ENCODE peak calls at places on chromosomes 3 and 15, in five cellular contexts. L is thoracic aorta, S is ascending aorta, N is WTC11, Y is brain microvascular endothelial cell. V is an unnamed sample.

GRCh38 chr3:8712045-8712870 is 21.3 kb upstream of the CAV3 start:
- DNase-seq in L (no peak), S (no peak), N (no peak), Y (no peak), V (no peak)

GRCh38 chr3:64489361-64490044 is 198.3 kb downstream of the ADAMTS9 start:
- DNase-seq in L (no peak), S (no peak), N (peak; percentile 88), Y (no peak), V (no peak)

GRCh38 chr3:188174309-188175044 is 20.5 kb downstream of the LPP start:
- DNase-seq in L (no peak), S (peak; percentile 43), N (no peak), Y (no peak), V (no peak)

GRCh38 chr15:66187271-66187670 is 66.3 kb downstream of the MEGF11 start:
- DNase-seq in L (no peak), S (no peak), N (no peak), Y (no peak), V (no peak)

GRCh38 chr3:173058229-173058628 is 82.8 kb downstream of the SPATA16 start:
- DNase-seq in L (no peak), S (no peak), N (no peak), Y (no peak), V (no peak)

GRCh38 chr3:4993276-4994143 is 14.3 kb downstream of the BHLHE40 start:
- DNase-seq in L (no peak), S (no peak), N (no peak), Y (no peak), V (peak; percentile 24)

GRCh38 chr15:91268510-91268909 is 168.5 kb downstream of the SV2B start:
- DNase-seq in L (no peak), S (no peak), N (peak; percentile 64), Y (no peak), V (no peak)

GRCh38 chr3:19347701-19348100 is 199.4 kb downstream of the KCNH8 start:
- DNase-seq in L (no peak), S (no peak), N (no peak), Y (no peak), V (no peak)

GRCh38 chr3:145243875-145244274 is 917.1 kb downstream of the PLOD2 start:
- DNase-seq in L (no peak), S (no peak), N (no peak), Y (peak; percentile 89), V (no peak)

GRCh38 chr3:182284793-182285192 is 508.5 kb upstream of the ATP11B start:
- DNase-seq in L (no peak), S (no peak), N (peak; percentile 58), Y (no peak), V (no peak)

GRCh38 chr3:143158549-143158988 is 39.0 kb downstream of the CHST2 start:
- DNase-seq in L (no peak), S (no peak), N (no peak), Y (no peak), V (no peak)

GRCh38 chr15:63601026-63601726 is 4.0 kb downstream of the FBXL22 start:
- DNase-seq in L (no peak), S (peak; percentile 75), N (peak; percentile 36), Y (peak; percentile 22), V (no peak)

GRCh38 chr3:42063886-42064285 is 27.3 kb upstream of the TRAK1 start:
- DNase-seq in L (no peak), S (no peak), N (no peak), Y (peak; percentile 86), V (peak; percentile 72)

GRCh38 chr3:40452057-40452456 is 5.1 kb upstream of the RPL14 start:
- DNase-seq in L (no peak), S (no peak), N (no peak), Y (no peak), V (no peak)

GRCh38 chr3:126343675-126344074 is 13.5 kb downstream of the KLF15 start:
- DNase-seq in L (no peak), S (no peak), N (peak; percentile 9), Y (no peak), V (peak; percentile 41)

GRCh38 chr3:46214751-46215352 is 6.7 kb upstream of the CCR1 start:
- DNase-seq in L (no peak), S (no peak), N (peak; percentile 63), Y (no peak), V (no peak)

GRCh38 chr15:68843425-68844311 is 23.0 kb upstream of the ANP32A start:
- DNase-seq in L (no peak), S (no peak), N (peak; percentile 65), Y (peak; percentile 1), V (no peak)

GRCh38 chr3:101037613-101038012 is 44.4 kb upstream of the ABI3BP start:
- DNase-seq in L (no peak), S (no peak), N (no peak), Y (no peak), V (no peak)

GRCh38 chr15:70248116-70249025 is 150.7 kb upstream of the TLE3 start:
- DNase-seq in L (no peak), S (no peak), N (peak; percentile 60), Y (no peak), V (peak; percentile 38)

GRCh38 chr3:108004647-108005046 is 86.2 kb downstream of the CD47 start:
- DNase-seq in L (no peak), S (no peak), N (no peak), Y (no peak), V (no peak)

GRCh38 chr3:12999147-13000140 is 73.8 kb downstream of the IQSEC1 start:
- DNase-seq in L (peak; percentile 62), S (peak; percentile 87), N (no peak), Y (no peak), V (peak; percentile 94)

GRCh38 chr15:79432345-79433311 is 492 bp downstream of the MINAR1 start:
- DNase-seq in L (no peak), S (no peak), N (peak; percentile 66), Y (no peak), V (no peak)

GRCh38 chr3:74624301-74624700 is 9.8 kb upstream of the CNTN3 start:
- DNase-seq in L (no peak), S (no peak), N (no peak), Y (no peak), V (no peak)

GRCh38 chr3:144989756-144990155 is 1018.1 kb downstream of the DIPK2A start:
- DNase-seq in L (no peak), S (no peak), N (no peak), Y (no peak), V (no peak)

DNA sequence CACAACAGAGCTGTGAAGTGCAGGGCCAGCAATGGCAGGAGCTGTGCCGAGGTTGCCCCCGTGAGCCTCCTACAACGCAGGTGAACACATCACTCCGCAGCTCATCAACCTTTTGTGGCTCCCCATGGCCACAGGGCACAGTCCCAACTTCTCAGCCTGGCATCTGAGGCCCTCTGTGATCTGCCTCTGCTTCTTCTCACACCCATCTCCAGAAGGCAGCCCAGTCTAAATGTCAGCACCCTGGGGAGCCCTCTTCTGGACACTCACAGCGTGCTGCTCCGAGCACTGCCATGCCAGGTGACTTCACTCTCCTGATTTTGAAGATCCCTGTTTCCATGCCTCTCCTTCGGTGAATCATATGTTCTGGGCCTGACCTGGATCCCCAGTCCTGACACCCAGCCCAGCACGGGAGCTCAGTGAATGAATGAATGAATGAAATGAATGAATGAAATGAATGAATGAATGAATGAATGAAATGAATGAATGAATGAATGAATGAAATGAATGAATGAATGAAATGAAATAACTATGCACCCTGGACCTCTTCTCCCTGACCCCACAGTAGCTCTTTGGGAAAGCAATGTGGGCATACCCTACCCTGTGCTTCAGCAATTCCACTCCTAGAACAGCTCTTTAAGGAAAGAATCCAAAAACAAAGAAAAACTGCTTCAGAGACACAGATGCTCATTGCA is 17.9 kb upstream of the SKIC8 start:
- DNase-seq in L (no peak), S (no peak), N (no peak), Y (no peak), V (no peak)
- TF ChIP-seq CTCF in L (no peak), S (no peak), N (no peak), Y (peak; percentile 46), V (no peak)

DNA sequence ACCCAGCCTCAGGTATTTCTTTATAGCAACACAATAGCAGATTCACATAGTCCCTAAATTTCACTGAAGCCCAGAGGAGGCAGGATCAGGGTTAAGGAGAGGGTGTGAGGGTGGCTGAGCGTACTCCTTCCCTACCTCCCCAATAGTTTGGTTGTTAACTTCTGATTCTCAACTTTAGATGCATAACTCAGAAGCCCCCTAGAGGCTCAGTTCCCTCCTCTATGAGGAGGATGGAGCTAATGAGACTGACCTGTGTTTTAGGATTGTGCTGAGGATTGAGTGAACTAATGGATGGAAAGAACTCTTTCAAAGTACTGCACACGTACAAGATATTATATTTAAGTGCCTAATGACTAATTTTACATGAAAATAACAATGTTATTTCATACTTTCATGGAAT is 249.3 kb upstream of the SOX14 start:
- DNase-seq in L (no peak), S (no peak), N (no peak), Y (no peak), V (no peak)
- TF ChIP-seq CTCF in L (no peak), S (no peak), N (no peak), Y (no peak), V (no peak)

DNA sequence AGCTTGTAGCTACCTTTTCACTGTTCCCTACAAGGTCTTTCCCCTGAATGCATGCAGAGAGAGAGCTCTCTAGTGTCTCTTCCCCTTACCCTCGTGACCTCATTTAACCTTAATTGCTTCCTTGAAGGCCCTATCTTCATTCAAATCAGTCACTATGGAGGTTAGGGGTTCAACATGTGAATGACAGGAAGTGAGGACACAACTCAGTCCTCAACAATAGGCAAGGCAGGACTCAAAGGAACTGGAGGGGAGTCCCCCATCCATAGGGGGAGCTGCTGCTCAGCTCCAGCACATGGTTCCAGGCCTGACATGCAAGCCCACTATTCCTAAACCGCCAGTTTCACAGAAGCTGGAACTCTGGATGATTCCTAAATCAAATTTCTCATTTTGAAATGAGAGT is 33.8 kb upstream of the GYG1 start:
- DNase-seq in L (no peak), S (no peak), N (peak; percentile 56), Y (no peak), V (no peak)
- TF ChIP-seq CTCF in L (no peak), S (peak; percentile 22), N (peak; percentile 56), Y (peak; percentile 69), V (no peak)

DNA sequence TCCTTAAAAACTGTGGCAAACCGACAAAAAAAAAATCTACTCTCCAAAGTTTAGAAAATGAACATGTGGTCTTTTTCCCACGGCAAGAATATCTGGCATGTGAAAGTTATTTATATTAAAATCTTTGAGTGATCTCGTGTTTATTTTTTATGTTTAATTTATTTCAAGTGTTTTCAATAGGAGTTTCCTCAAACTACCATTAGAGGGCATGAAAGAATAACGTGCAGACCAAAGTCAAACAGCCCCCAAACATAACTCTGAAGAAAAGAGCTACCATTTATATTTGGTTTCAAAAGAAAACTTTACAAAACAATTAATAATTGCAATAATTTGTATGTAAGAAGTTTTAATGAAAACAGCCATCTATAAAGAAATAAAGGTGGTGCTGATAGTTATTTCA is 286.3 kb downstream of the ZIC4 start:
- DNase-seq in L (no peak), S (no peak), N (no peak), Y (no peak), V (no peak)
- TF ChIP-seq CTCF in L (no peak), S (peak; percentile 11), N (no peak), Y (peak; percentile 56), V (no peak)